ENCODE peak calls at places on chromosomes 6 and 20, in nine cellular contexts. W, O, E, I, C, Q, R, N and M are unnamed samples.

GRCh38 chr6:122726649-122727048 is 52.9 kb upstream of the FABP7 start:
- DNase-seq in W (no peak), O (no peak), E (peak), I (no peak), C (no peak), Q (no peak), R (no peak), N (peak), M (no peak)

GRCh38 chr6:38131527-38131965 is 312.0 kb downstream of the ZFAND3 start:
- DNase-seq in W (no peak), O (no peak), E (peak), I (no peak), C (no peak), Q (no peak), R (peak), N (peak), M (peak)

GRCh38 chr6:155779421-155779820 is 323.8 kb upstream of the NOX3 start:
- DNase-seq in W (no peak), O (no peak), E (no peak), I (no peak), C (no peak), Q (no peak), R (no peak), N (no peak), M (no peak)

GRCh38 chr20:60031107-60031506 is 72.9 kb downstream of the CDH26 start:
- DNase-seq in W (no peak), O (no peak), E (no peak), I (no peak), C (no peak), Q (no peak), R (no peak), N (no peak), M (no peak)

GRCh38 chr20:62856931-62857619 is 4.5 kb downstream of the TCFL5 start:
- DNase-seq in W (peak), O (no peak), E (no peak), I (no peak), C (no peak), Q (no peak), R (no peak), N (no peak), M (no peak)

GRCh38 chr6:142698751-142699150 is 246.2 kb downstream of the HIVEP2 start:
- DNase-seq in W (no peak), O (no peak), E (no peak), I (no peak), C (no peak), Q (no peak), R (no peak), N (no peak), M (no peak)

GRCh38 chr6:150304421-150304820 is 64.4 kb upstream of the IYD start:
- DNase-seq in W (no peak), O (no peak), E (no peak), I (no peak), C (no peak), Q (no peak), R (no peak), N (no peak), M (no peak)

GRCh38 chr6:37618916-37619605 is 78.6 kb downstream of the MDGA1 start:
- DNase-seq in W (peak), O (no peak), E (no peak), I (no peak), C (no peak), Q (no peak), R (no peak), N (no peak), M (no peak)

GRCh38 chr20:55684578-55684977 is 320.7 kb downstream of the CBLN4 start:
- DNase-seq in W (no peak), O (no peak), E (no peak), I (no peak), C (no peak), Q (no peak), R (no peak), N (no peak), M (no peak)

GRCh38 chr6:11093591-11094410 is at the start of gene SMIM13:
- DNase-seq in W (peak), O (peak), E (peak), I (peak), C (peak), Q (peak), R (peak), N (peak), M (peak)

GRCh38 chr20:42179768-42180167 is 561.6 kb upstream of the CHD6 start:
- DNase-seq in W (no peak), O (peak), E (no peak), I (no peak), C (no peak), Q (no peak), R (peak), N (no peak), M (no peak)

GRCh38 chr6:121828567-121828966 is 393.1 kb downstream of the GJA1 start:
- DNase-seq in W (no peak), O (no peak), E (no peak), I (no peak), C (no peak), Q (no peak), R (no peak), N (no peak), M (no peak)

GRCh38 chr6:2875840-2876207 is 27.3 kb downstream of the SERPINB9 start:
- DNase-seq in W (no peak), O (no peak), E (no peak), I (peak), C (no peak), Q (peak), R (no peak), N (no peak), M (peak)

GRCh38 chr20:24580006-24580405 is 110.6 kb downstream of the SYNDIG1 start:
- DNase-seq in W (no peak), O (no peak), E (no peak), I (no peak), C (no peak), Q (no peak), R (no peak), N (no peak), M (no peak)

GRCh38 chr20:9884666-9885065 is 45.8 kb upstream of the PAK5 start:
- DNase-seq in W (no peak), O (no peak), E (peak), I (no peak), C (no peak), Q (no peak), R (no peak), N (no peak), M (no peak)

GRCh38 chr6:43334466-43335095 is 26.0 kb upstream of the CRIP3 start:
- DNase-seq in W (no peak), O (no peak), E (peak), I (no peak), C (no peak), Q (no peak), R (peak), N (peak), M (no peak)

GRCh38 chr6:136608991-136609390 is 58.8 kb upstream of the MAP7 start:
- DNase-seq in W (no peak), O (no peak), E (peak), I (no peak), C (no peak), Q (no peak), R (no peak), N (peak), M (no peak)

DNA sequence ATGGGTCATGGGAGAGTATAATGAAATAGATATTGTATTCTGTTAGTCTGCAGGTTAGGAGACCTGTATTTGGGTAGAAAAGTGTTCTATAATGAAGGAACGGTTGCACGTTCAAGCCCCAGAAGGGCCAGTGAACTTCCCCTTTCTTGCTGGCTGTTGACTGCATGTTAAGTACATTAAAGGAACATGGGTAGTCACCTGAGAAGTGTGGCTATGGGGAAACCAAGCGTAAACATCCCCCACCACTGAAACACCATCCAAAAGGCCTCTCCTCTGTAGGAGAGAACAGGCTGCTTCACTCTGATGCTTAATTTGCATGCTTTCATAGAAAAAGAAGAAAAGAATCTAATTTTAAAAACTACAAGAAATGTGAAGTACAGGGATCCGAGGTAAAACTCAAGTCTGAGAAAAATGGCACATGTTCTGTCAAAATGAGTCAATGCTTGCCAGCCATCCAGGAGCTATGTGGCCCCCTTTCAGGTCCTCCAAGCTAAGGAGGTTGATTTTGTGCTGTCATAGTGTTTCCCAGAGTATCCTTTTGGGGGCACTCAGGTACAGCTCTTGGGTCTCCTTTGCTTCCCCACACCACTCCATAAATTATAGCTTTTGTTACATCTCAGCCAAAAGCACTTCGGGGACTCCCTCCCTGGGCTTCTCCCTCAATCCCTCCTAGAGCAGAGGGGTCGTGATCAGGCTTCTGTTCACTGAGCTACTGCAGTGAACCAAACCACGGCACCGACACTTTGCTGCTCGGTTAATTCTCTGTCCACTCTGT is 283.7 kb upstream of the AGPAT4 start:
- DNase-seq in W (no peak), O (no peak), E (no peak), I (no peak), C (no peak), Q (no peak), R (no peak), N (no peak), M (no peak)
- TF ChIP-seq CTCF in W (no peak), O (no peak), E (no peak), I (no peak), C (no peak), Q (no peak), R (peak), N (no peak), M (no peak)

DNA sequence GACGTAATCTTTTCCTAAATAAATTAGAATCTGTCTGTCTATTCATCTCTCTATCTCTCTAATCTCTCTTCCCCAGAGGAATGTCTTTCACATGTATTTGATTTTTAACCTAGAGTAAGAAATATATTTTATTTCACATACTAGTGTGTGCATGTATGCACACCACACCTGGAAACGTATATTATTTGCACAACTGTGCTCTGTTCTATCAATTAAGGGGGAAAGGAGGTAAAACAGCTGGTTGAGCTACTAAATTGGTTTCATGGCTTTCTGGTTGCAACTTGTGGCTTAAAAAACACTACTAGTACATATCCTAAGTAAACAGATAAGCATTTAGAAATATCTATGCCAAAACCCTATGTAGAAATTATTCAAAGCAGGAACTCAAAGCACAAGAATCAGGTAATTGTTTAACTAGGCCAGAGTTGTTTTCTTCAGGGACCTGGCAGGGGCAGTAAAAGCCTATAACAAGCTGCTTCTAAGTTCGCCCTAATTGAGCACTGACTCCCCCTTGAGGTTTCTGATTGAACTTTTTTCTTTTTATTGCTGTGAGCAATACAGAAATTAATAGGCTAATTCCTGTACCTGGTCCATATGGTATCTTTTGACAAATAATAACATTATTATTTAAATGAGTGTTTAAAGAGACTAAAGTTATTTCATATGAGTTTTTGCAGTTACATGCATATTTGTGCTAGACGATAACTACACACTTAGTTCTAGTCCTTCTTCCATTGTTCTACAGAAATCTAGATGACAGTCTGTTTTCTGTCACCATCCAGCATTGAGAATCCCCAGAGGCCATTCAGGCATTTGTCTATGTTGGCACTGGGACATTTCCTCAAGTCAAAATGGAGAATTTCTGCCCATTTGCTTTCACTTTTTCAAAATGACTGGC is 88.6 kb downstream of the MCHR2 start:
- DNase-seq in W (no peak), O (no peak), E (peak), I (no peak), C (no peak), Q (peak), R (peak), N (peak), M (peak)
- TF ChIP-seq CTCF in W (no peak), O (peak), E (peak), I (no peak), C (peak), Q (peak), R (peak), N (peak), M (peak)

GRCh38 chr6:156946370-156946936 is 169.3 kb downstream of the ARID1B start:
- DNase-seq in W (no peak), O (no peak), E (no peak), I (no peak), C (no peak), Q (no peak), R (no peak), N (no peak), M (no peak)

GRCh38 chr6:156943816-156944215 is 166.6 kb downstream of the ARID1B start:
- DNase-seq in W (no peak), O (no peak), E (no peak), I (no peak), C (no peak), Q (no peak), R (no peak), N (no peak), M (no peak)

GRCh38 chr6:156942266-156942665 is 165.1 kb downstream of the ARID1B start:
- DNase-seq in W (no peak), O (no peak), E (no peak), I (no peak), C (no peak), Q (no peak), R (peak), N (no peak), M (no peak)

GRCh38 chr6:156944412-156944811 is 167.2 kb downstream of the ARID1B start:
- DNase-seq in W (no peak), O (no peak), E (no peak), I (no peak), C (no peak), Q (no peak), R (no peak), N (no peak), M (no peak)

DNA sequence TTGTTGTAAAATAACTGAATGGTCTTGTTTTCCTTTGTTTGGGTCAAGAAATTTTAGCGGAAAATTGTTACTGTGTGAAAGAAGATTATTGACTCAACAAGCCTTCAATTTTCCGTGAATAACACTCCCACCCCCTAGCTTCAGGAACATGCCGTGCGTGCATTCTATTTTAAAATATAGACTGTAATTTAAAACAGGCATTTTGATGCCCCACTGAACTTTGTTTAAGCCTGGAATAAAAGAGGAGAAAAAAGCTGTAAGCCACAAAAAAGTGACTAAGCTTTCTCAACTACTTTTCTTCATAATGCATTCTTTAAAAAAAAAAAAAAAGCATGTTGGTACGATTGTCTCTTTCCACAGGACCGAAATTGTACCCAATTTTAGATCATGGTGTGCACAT is 166.0 kb downstream of the ARID1B start:
- DNase-seq in W (no peak), O (no peak), E (no peak), I (no peak), C (no peak), Q (no peak), R (no peak), N (no peak), M (no peak)
- TF ChIP-seq CTCF in W (no peak), O (no peak), E (no peak), I (no peak), C (no peak), Q (no peak), R (no peak), N (peak), M (no peak)

GRCh38 chr6:56758553-56758952 is 115.9 kb upstream of the DST start:
- DNase-seq in W (no peak), O (no peak), E (no peak), I (no peak), C (no peak), Q (no peak), R (peak), N (no peak), M (no peak)

GRCh38 chr6:56756791-56757582 is 114.3 kb upstream of the DST start:
- DNase-seq in W (no peak), O (no peak), E (peak), I (no peak), C (no peak), Q (no peak), R (no peak), N (peak), M (no peak)

GRCh38 chr6:56756219-56756789 is 113.6 kb upstream of the DST start:
- DNase-seq in W (no peak), O (no peak), E (no peak), I (no peak), C (no peak), Q (no peak), R (no peak), N (no peak), M (no peak)

GRCh38 chr6:56758120-56758519 is 115.4 kb upstream of the DST start:
- DNase-seq in W (no peak), O (no peak), E (no peak), I (peak), C (no peak), Q (no peak), R (no peak), N (no peak), M (no peak)

GRCh38 chr6:56757585-56757984 is 114.9 kb upstream of the DST start:
- DNase-seq in W (peak), O (no peak), E (peak), I (peak), C (no peak), Q (no peak), R (peak), N (peak), M (no peak)
- TF ChIP-seq CTCF in W (no peak), O (peak), E (peak), I (peak), C (no peak), Q (peak), R (peak), N (peak), M (no peak)

GRCh38 chr6:28898710-28898965 is 25.1 kb downstream of the TRIM27 start:
- DNase-seq in W (no peak), O (no peak), E (no peak), I (no peak), C (no peak), Q (no peak), R (no peak), N (no peak), M (no peak)

GRCh38 chr6:28900577-28901266 is 23.1 kb downstream of the TRIM27 start:
- DNase-seq in W (no peak), O (no peak), E (no peak), I (no peak), C (no peak), Q (no peak), R (no peak), N (no peak), M (no peak)

GRCh38 chr6:28893172-28893799 is 30.5 kb downstream of the TRIM27 start:
- DNase-seq in W (peak), O (no peak), E (no peak), I (no peak), C (no peak), Q (no peak), R (no peak), N (no peak), M (no peak)

GRCh38 chr6:28895131-28895812 is 28.5 kb downstream of the TRIM27 start:
- DNase-seq in W (peak), O (peak), E (peak), I (peak), C (peak), Q (peak), R (peak), N (peak), M (peak)

GRCh38 chr6:28896505-28897392 is 27.0 kb downstream of the TRIM27 start:
- DNase-seq in W (peak), O (peak), E (peak), I (peak), C (peak), Q (peak), R (peak), N (peak), M (peak)
- TF ChIP-seq CTCF in W (no peak), O (peak), E (no peak), I (no peak), C (peak), Q (peak), R (peak), N (peak), M (peak)

DNA sequence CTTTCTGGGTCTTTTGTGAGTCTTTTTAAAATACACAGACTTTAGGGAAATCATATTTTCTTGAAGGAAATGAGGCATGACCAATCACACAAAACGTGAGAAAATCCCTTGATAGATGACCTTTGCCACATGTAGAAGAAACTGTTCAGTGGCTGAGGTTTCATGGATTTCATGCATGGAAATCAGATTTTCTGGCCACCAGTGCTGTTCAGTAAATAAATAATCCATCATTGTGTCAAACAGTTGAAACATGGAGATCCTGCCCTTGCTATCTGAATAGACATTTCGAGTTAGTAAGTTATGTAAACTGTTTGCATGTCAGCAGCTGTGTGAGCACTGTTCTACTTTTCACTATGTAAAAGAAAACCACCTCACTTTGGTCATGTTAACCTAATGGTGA is 793.8 kb upstream of the EPHA7 start:
- DNase-seq in W (no peak), O (no peak), E (no peak), I (no peak), C (no peak), Q (no peak), R (no peak), N (peak), M (no peak)
- TF ChIP-seq CTCF in W (no peak), O (no peak), E (no peak), I (no peak), C (no peak), Q (no peak), R (no peak), N (no peak), M (no peak)

DNA sequence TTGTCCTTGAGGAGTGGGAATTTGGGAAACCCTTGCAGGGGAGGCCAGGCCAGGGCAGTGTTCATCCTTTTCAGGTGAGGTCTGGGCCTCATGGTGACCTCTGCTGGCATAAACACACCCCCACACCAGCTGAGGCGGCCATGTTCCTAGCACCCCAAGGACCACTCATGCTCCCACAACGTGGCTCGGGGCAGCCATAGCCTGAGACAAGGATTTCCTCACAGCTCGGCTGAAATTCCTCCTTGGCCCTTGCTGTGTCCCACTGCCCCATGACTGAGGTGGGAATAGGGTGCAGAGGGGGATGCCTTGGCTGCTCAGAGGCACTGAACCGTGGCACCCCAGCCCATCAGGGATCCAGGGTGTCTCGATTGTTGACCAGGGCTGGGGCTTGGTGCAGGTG is 27.3 kb upstream of the SPDEF start:
- DNase-seq in W (no peak), O (no peak), E (no peak), I (no peak), C (peak), Q (no peak), R (peak), N (no peak), M (no peak)
- TF ChIP-seq CTCF in W (no peak), O (no peak), E (peak), I (no peak), C (no peak), Q (peak), R (peak), N (peak), M (no peak)

GRCh38 chr6:118963003-118963402 is 28.0 kb upstream of the MCM9 start:
- DNase-seq in W (no peak), O (no peak), E (peak), I (no peak), C (no peak), Q (no peak), R (no peak), N (peak), M (no peak)
- TF ChIP-seq CTCF in W (no peak), O (peak), E (peak), I (no peak), C (peak), Q (no peak), R (no peak), N (no peak), M (no peak)

GRCh38 chr20:16243470-16243869 is 329.8 kb downstream of the KIF16B start:
- DNase-seq in W (no peak), O (no peak), E (no peak), I (no peak), C (no peak), Q (no peak), R (peak), N (no peak), M (no peak)
- TF ChIP-seq CTCF in W (no peak), O (no peak), E (no peak), I (no peak), C (no peak), Q (no peak), R (peak), N (no peak), M (no peak)